ENCODE peak calls at places on chromosomes 16 and 17, in ten cellular contexts. W, I, O, R, X, Y, P, V, U and A are unnamed samples.

GRCh38 chr17:60586288-60586974 is 13.6 kb upstream of the PPM1D start:
- DNase-seq in U (no peak), O (peak), P (no peak), X (no peak), R (no peak), V (no peak), Y (no peak), W (no peak), I (peak), A (no peak)

GRCh38 chr16:83231771-83232170 is 576.0 kb upstream of the HSBP1 start:
- DNase-seq in W (no peak), R (no peak), X (no peak), P (no peak), I (peak), U (no peak), V (no peak), O (no peak), Y (no peak), A (no peak)

GRCh38 chr17:8870406-8871040 is 3.0 kb upstream of the PIK3R6 start:
- DNase-seq in W (no peak), I (no peak), V (no peak), X (no peak), R (no peak), O (no peak), P (no peak), U (no peak), Y (no peak), A (no peak)

GRCh38 chr16:51408357-51408756 is 257.3 kb upstream of the SALL1 start:
- DNase-seq in V (no peak), X (no peak), P (no peak), R (peak), I (peak), U (no peak), W (no peak), O (no peak), Y (no peak), A (peak)

GRCh38 chr17:75683467-75684041 is 16.4 kb downstream of the SAP30BP start:
- DNase-seq in W (no peak), P (no peak), R (peak), I (peak), Y (no peak), X (no peak), U (no peak), V (peak), O (no peak), A (peak)

GRCh38 chr16:75593825-75594820 is 27.9 kb downstream of the GABARAPL2 start:
- DNase-seq in W (no peak), P (no peak), X (no peak), Y (no peak), R (peak), O (no peak), I (peak), U (no peak), V (no peak), A (peak)

GRCh38 chr16:64152010-64152767 is 969.7 kb downstream of the CDH11 start:
- DNase-seq in U (no peak), I (no peak), V (no peak), O (no peak), R (no peak), W (no peak), X (no peak), Y (no peak), P (no peak), A (no peak)

GRCh38 chr17:64994281-64994680 is 62.3 kb downstream of the GNA13 start:
- DNase-seq in R (no peak), I (no peak), Y (no peak), P (no peak), O (no peak), X (no peak), W (no peak), V (no peak), U (no peak), A (no peak)

GRCh38 chr17:5011928-5012327 is 14.2 kb downstream of the KIF1C start:
- DNase-seq in R (peak), P (no peak), X (peak), W (no peak), V (no peak), Y (no peak), U (no peak), I (peak), O (no peak), A (peak)

DNA sequence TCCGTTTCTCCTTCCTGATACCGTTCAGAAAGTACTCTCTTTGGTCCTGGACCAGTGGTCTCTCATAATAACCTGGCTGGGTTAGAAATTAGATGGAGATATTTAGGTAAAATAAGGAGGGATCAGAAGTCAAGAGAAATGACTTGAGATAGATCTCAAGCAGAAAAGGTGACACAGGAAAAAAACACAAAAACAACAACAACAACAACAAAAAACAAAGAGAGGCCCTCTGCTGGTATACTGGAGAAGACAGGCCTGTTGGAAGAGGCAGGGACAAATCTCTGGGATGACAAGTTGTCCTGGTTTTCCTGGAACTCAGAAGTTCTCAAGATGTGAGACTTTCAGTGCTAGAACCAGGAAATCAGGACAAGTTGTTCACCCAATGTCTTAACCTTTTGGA is 430.5 kb downstream of the SHISA9 start:
- DNase-seq in V (no peak), R (no peak), Y (no peak), I (no peak), O (no peak), W (no peak), U (no peak), P (no peak), X (no peak), A (no peak)
- TF ChIP-seq CTCF in V (no peak), R (no peak), Y (no peak), I (no peak), O (no peak), W (no peak), U (no peak), P (no peak), X (peak), A (no peak)

DNA sequence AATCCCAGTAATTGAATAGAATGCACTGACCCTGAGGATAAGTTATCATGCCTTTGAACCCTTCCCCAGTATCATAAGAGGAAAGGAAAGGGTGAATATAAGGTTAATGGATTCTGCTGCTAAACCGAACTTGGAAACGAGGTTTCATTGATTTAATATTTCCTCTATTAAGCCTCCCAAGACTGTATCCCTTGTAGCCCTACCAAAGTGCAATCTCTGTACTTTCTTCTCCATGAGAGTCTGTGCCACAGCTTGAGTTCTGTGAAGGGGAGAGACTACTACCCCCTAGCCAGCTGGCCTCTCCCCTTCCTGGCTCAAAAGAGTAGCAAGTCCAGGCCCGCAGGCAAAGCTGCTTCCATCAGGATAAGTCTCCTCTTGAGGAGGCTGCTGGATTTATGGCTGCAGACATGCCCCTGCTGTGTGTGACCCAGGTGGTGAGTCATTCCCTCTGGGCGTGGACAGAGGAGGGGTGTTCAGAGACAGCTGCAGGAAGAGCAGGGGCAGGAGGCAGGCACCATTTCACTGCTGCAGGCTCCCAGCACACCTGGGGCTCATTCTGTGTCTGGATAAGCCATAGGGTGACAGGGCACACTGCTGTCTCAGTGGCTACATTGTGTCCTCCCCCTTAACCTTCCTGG is 58.4 kb downstream of the TOM1L2 start:
- DNase-seq in W (peak), Y (no peak), V (no peak), P (peak), O (peak), U (peak), I (peak), X (peak), R (peak), A (peak)
- H3K4me3 ChIP-seq in W (no peak), Y (no peak), V (no peak), P (no peak), O (no peak), U (no peak), I (no peak), X (no peak), R (no peak), A (no peak)

DNA sequence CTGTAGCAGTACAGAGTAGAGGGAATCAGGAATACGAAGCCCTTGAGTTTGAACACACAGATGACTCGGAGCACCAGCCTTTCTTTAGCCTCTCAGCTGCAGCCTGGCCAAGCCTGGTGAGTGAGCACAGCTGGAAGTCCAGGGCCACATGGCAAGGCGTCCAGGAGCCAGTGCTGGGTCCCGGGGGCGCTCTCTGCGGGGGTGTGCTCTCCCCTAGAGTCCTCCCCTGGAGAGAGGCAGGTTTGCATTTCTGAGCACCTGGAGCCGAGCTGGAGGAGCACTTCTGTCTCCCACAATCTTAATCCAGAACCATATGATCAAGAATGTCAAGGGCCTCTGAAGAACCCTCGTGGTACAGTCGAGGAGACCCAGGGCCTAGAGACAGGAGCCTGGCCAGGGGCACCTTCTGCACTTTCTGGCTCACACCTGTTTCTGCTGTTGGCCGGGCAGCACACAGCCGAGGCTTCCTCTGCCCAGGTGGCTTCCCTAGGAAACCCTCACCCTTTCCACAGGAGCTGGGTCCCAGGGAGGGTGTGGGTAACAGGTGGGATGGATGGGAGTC is 78.3 kb downstream of the PLD6 start:
- DNase-seq in X (no peak), Y (no peak), O (no peak), V (no peak), P (no peak), W (peak), I (peak), U (no peak), R (no peak), A (no peak)
- TF ChIP-seq CTCF in X (no peak), Y (no peak), O (no peak), V (no peak), P (no peak), W (no peak), I (no peak), U (no peak), R (no peak), A (no peak)

GRCh38 chr16:14004031-14004718 is 66.9 kb upstream of the MRTFB start:
- DNase-seq in V (no peak), W (peak), Y (peak), X (no peak), I (no peak), O (no peak), R (no peak), P (no peak), U (no peak), A (no peak)
- H3K4me3 ChIP-seq in V (no peak), W (no peak), Y (no peak), X (no peak), I (no peak), O (no peak), R (no peak), P (no peak), U (no peak), A (no peak)

GRCh38 chr16:86224126-86224525 is 286.2 kb upstream of the FOXF1 start:
- DNase-seq in V (no peak), I (no peak), X (no peak), O (no peak), Y (no peak), W (no peak), R (no peak), P (no peak), U (no peak), A (no peak)
- TF ChIP-seq CTCF in V (no peak), I (peak), X (no peak), O (no peak), Y (no peak), W (no peak), R (no peak), P (no peak), U (no peak), A (no peak)

GRCh38 chr16:14354561-14355351 is 275.3 kb downstream of the PARN start:
- DNase-seq in Y (no peak), X (peak), O (peak), U (no peak), W (no peak), P (no peak), R (no peak), V (no peak), I (peak), A (peak)
- H3K4me3 ChIP-seq in Y (no peak), X (peak), O (no peak), U (no peak), W (peak), P (no peak), R (no peak), V (no peak), I (peak), A (no peak)

DNA sequence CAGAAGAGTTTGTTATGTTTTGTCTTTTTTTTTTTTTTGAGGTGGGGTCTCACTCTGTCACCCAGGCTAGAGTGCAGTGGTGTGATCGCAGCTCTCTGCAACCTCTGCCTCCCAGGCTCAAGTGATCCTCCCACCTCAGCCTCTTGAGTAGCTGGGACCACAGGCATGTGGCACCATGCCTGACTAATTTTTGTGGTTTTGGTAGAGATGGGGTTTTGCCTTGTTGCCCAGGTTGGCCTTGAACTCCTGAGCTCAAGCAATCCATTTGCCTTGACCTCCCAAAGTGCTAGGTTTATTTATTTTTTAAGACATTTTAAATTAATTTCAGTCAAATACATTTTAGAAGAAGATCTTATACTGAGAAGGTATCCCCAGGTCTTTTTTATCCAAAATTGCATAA is 366.7 kb downstream of the KCNJ2 start:
- DNase-seq in X (no peak), W (no peak), Y (no peak), P (no peak), R (peak), I (no peak), U (no peak), V (no peak), O (no peak), A (no peak)
- TF ChIP-seq CTCF in X (no peak), W (no peak), Y (no peak), P (no peak), R (no peak), I (no peak), U (no peak), V (no peak), O (no peak), A (no peak)

GRCh38 chr17:51120357-51120738 is 320 bp downstream of the SPAG9 start:
- DNase-seq in R (peak), W (no peak), X (peak), Y (no peak), O (peak), V (no peak), I (peak), P (no peak), U (no peak), A (peak)
- H3K4me3 ChIP-seq in R (peak), W (peak), X (peak), Y (peak), O (peak), V (peak), I (peak), P (peak), U (peak), A (peak)